ENCODE peak calls at places on chromosomes 7 and 10, in four cellular contexts. G, N, J and D are unnamed samples.

GRCh38 chr7:80729586-80730320 is 91.3 kb downstream of the CD36 start:
- DNase-seq in G (no peak), N (no peak), J (no peak), D (no peak)

GRCh38 chr10:6108631-6109443 is 20.0 kb downstream of the RBM17 start:
- DNase-seq in G (no peak), N (peak; percentile 13), J (no peak), D (peak; percentile 51)

GRCh38 chr7:32115831-32116230 is 45.6 kb upstream of the PDE1C start:
- DNase-seq in G (no peak), N (no peak), J (no peak), D (no peak)

GRCh38 chr10:25261571-25261970 is 86.8 kb downstream of the GPR158 start:
- DNase-seq in G (no peak), N (no peak), J (no peak), D (no peak)

GRCh38 chr7:99030951-99031350 is 113.0 kb downstream of the SMURF1 start:
- DNase-seq in G (no peak), N (no peak), J (no peak), D (no peak)

GRCh38 chr7:25669954-25670841 is 441.9 kb upstream of the NPVF start:
- DNase-seq in G (no peak), N (no peak), J (no peak), D (no peak)

GRCh38 chr7:137961200-137962177 is 40.4 kb downstream of the CREB3L2 start:
- DNase-seq in G (no peak), N (no peak), J (no peak), D (peak; percentile 65)

GRCh38 chr10:78414380-78414779 is 380.7 kb downstream of the RPS24 start:
- DNase-seq in G (no peak), N (no peak), J (no peak), D (no peak)

GRCh38 chr10:7171825-7172224 is 239.0 kb downstream of the SFMBT2 start:
- DNase-seq in G (no peak), N (no peak), J (no peak), D (no peak)

GRCh38 chr7:134996097-134996550 is 9.8 kb downstream of the AGBL3 start:
- DNase-seq in G (peak; percentile 96), N (no peak), J (no peak), D (no peak)

GRCh38 chr7:69439636-69440325 is 158.5 kb upstream of the AUTS2 start:
- DNase-seq in G (peak; percentile 55), N (no peak), J (no peak), D (no peak)

GRCh38 chr7:50664461-50664922 is 99.3 kb upstream of the DDC start:
- DNase-seq in G (no peak), N (peak; percentile 51), J (no peak), D (no peak)

GRCh38 chr10:124943301-124944092 is 1.6 kb downstream of the ZRANB1 start:
- DNase-seq in G (no peak), N (peak; percentile 7), J (no peak), D (no peak)

GRCh38 chr10:3958472-3958996 is 173.5 kb upstream of the KLF6 start:
- DNase-seq in G (no peak), N (no peak), J (no peak), D (no peak)

GRCh38 chr10:71795248-71795647 is 21.9 kb upstream of the VSIR start:
- DNase-seq in G (no peak), N (no peak), J (peak; percentile 72), D (peak; percentile 71)

GRCh38 chr7:42292991-42293521 is 56.0 kb upstream of the GLI3 start:
- DNase-seq in G (no peak), N (no peak), J (no peak), D (no peak)

GRCh38 chr7:108660465-108660864 is 90.8 kb downstream of the DNAJB9 start:
- DNase-seq in G (no peak), N (peak; percentile 21), J (no peak), D (peak; percentile 49)

GRCh38 chr10:629186-629998 is 60.1 kb downstream of the DIP2C start:
- DNase-seq in G (no peak), N (no peak), J (no peak), D (no peak)

GRCh38 chr10:15719899-15720634 is at the start of gene ITGA8:
- DNase-seq in G (no peak), N (no peak), J (no peak), D (no peak)

GRCh38 chr10:30750971-30751677 is 121.6 kb upstream of the LYZL2 start:
- DNase-seq in G (peak; percentile 75), N (no peak), J (no peak), D (no peak)

GRCh38 chr7:55438085-55438764 is 73.1 kb downstream of the LANCL2 start:
- DNase-seq in G (no peak), N (no peak), J (no peak), D (no peak)

GRCh38 chr7:151248191-151249033 is at the start of gene SMARCD3:
- DNase-seq in G (no peak), N (no peak), J (peak; percentile 79), D (peak; percentile 86)

GRCh38 chr10:3931224-3931623 is 146.2 kb upstream of the KLF6 start:
- DNase-seq in G (no peak), N (no peak), J (no peak), D (no peak)

GRCh38 chr7:150421831-150422230 is 28.6 kb upstream of the GIMAP8 start:
- DNase-seq in G (no peak), N (no peak), J (peak; percentile 41), D (no peak)

GRCh38 chr10:132637477-132638129 is 100.0 kb downstream of the INPP5A start:
- DNase-seq in G (peak; percentile 43), N (peak; percentile 7), J (no peak), D (peak; percentile 20)

GRCh38 chr10:97854735-97855134 is 5.1 kb downstream of the GOLGA7B start:
- DNase-seq in G (no peak), N (no peak), J (no peak), D (no peak)

GRCh38 chr10:91907033-91907594 is 2.2 kb downstream of the FGFBP3 start:
- DNase-seq in G (no peak), N (no peak), J (no peak), D (no peak)

GRCh38 chr7:99078416-99078815 is 65.5 kb downstream of the SMURF1 start:
- DNase-seq in G (no peak), N (no peak), J (no peak), D (no peak)

GRCh38 chr7:107506683-107507339 is 37.0 kb downstream of the GPR22 start:
- DNase-seq in G (no peak), N (peak; percentile 28), J (no peak), D (no peak)

GRCh38 chr10:72164617-72165016 is 51.2 kb upstream of the ANAPC16 start:
- DNase-seq in G (no peak), N (no peak), J (no peak), D (no peak)

GRCh38 chr10:58177362-58177947 is 90.2 kb downstream of the IPMK start:
- DNase-seq in G (no peak), N (peak; percentile 13), J (no peak), D (peak; percentile 42)

GRCh38 chr7:16619979-16620408 is 25.6 kb downstream of the ANKMY2 start:
- DNase-seq in G (peak; percentile 5), N (no peak), J (no peak), D (no peak)

GRCh38 chr10:46547881-46548780 is 8.3 kb downstream of the GPRIN2 start:
- DNase-seq in G (no peak), N (no peak), J (no peak), D (no peak)

GRCh38 chr10:104291439-104291951 is 22.5 kb downstream of the GSTO2 start:
- DNase-seq in G (peak; percentile 40), N (peak; percentile 73), J (peak; percentile 95), D (peak; percentile 86)

GRCh38 chr10:103042908-103043307 is 124.8 kb downstream of the CNNM2 start:
- DNase-seq in G (no peak), N (no peak), J (no peak), D (no peak)
- TF ChIP-seq EGR1 in G (no peak), N (no peak), J (no peak), D (no peak)

GRCh38 chr7:2539031-2540028 is 16.0 kb downstream of the BRAT1 start:
- DNase-seq in G (no peak), N (no peak), J (no peak), D (no peak)
- TF ChIP-seq EGR1 in G (no peak), N (no peak), J (no peak), D (no peak)

GRCh38 chr7:37719077-37719476 is 35.5 kb downstream of the GPR141 start:
- DNase-seq in G (no peak), N (no peak), J (no peak), D (no peak)
- TF ChIP-seq EGR1 in G (no peak), N (no peak), J (no peak), D (no peak)

GRCh38 chr10:114266521-114266920 is 27.5 kb downstream of the VWA2 start:
- DNase-seq in G (no peak), N (no peak), J (no peak), D (peak; percentile 5)
- TF ChIP-seq EGR1 in G (no peak), N (no peak), J (no peak), D (no peak)

GRCh38 chr7:131556055-131556911 is at the start of gene PODXL:
- DNase-seq in G (no peak), N (no peak), J (peak; percentile 83), D (peak; percentile 81)
- TF ChIP-seq EGR1 in G (no peak), N (peak; percentile 43), J (no peak), D (no peak)

GRCh38 chr10:24208661-24209420 is at the start of gene KIAA1217:
- DNase-seq in G (no peak), N (no peak), J (peak; percentile 63), D (no peak)
- TF ChIP-seq EGR1 in G (no peak), N (no peak), J (peak; percentile 64), D (no peak)

GRCh38 chr7:7554647-7555575 is 11.8 kb upstream of the MIOS start:
- DNase-seq in G (no peak), N (no peak), J (no peak), D (no peak)
- TF ChIP-seq EGR1 in G (no peak), N (no peak), J (no peak), D (no peak)